ENCODE peak calls at places on chromosomes 7 and 10, in nine cellular contexts. A is T-helper 17 cell; T is caudate nucleus; V is stimulated activated CD4-positive, alpha-beta T cell treated with anti-CD3 and anti-CD28 coated beads, Interleukin-1b, Interleukin-23, amount 100 ng/mL, for 24 hours; G is AG04450; O is SK-N-SH; W is psoas muscle; K is KBM-7; Z is activated CD4-positive, alpha-beta memory T cell treated with anti-CD3 and anti-CD28 coated beads for 36 hours. N is an unnamed sample.

GRCh38 chr10:58115218-58116050 is 152.3 kb downstream of the IPMK start:
- DNase-seq in A (no peak), T (no peak), V (no peak), G (no peak), O (no peak), W (no peak), K (no peak), Z (no peak), N (no peak)

GRCh38 chr7:5229451-5230271 is 39.6 kb downstream of the WIPI2 start:
- DNase-seq in A (no peak), T (no peak), V (no peak), G (no peak), O (no peak), W (no peak), K (no peak), Z (no peak), N (no peak)

GRCh38 chr7:103009466-103010219 is 65.0 kb downstream of the FBXL13 start:
- DNase-seq in A (no peak), T (no peak), V (no peak), G (no peak), O (no peak), W (no peak), K (peak; percentile 52), Z (no peak), N (peak; percentile 25)

GRCh38 chr7:80660939-80661338 is 22.5 kb downstream of the CD36 start:
- DNase-seq in A (no peak), T (no peak), V (no peak), G (no peak), O (no peak), W (no peak), K (no peak), Z (no peak), N (no peak)

GRCh38 chr7:114627231-114627630 is 212.6 kb downstream of the FOXP2 start:
- DNase-seq in A (no peak), T (no peak), V (no peak), G (no peak), O (no peak), W (no peak), K (no peak), Z (no peak), N (no peak)

GRCh38 chr7:665251-665650 is 61.2 kb upstream of the DNAAF5 start:
- DNase-seq in A (no peak), T (no peak), V (no peak), G (peak; percentile 62), O (peak; percentile 55), W (no peak), K (no peak), Z (no peak), N (no peak)

GRCh38 chr10:130242483-130242882 is 106.3 kb downstream of the GLRX3 start:
- DNase-seq in A (no peak), T (no peak), V (no peak), G (no peak), O (no peak), W (no peak), K (no peak), Z (no peak), N (no peak)

GRCh38 chr10:541750-542371 is 147.6 kb downstream of the DIP2C start:
- DNase-seq in A (no peak), T (no peak), V (no peak), G (no peak), O (no peak), W (no peak), K (no peak), Z (no peak), N (no peak)

GRCh38 chr7:51138121-51139085 is 178.2 kb downstream of the COBL start:
- DNase-seq in A (no peak), T (no peak), V (no peak), G (no peak), O (no peak), W (no peak), K (no peak), Z (no peak), N (no peak)

GRCh38 chr7:125491137-125491536 is 561.5 kb upstream of the POT1 start:
- DNase-seq in A (no peak), T (no peak), V (no peak), G (no peak), O (no peak), W (no peak), K (no peak), Z (no peak), N (no peak)

GRCh38 chr7:5701085-5701914 is 80.2 kb downstream of the RNF216 start:
- DNase-seq in A (no peak), T (no peak), V (peak; percentile 42), G (no peak), O (no peak), W (no peak), K (no peak), Z (peak; percentile 84), N (no peak)

GRCh38 chr7:131529179-131529578 is 27.2 kb downstream of the PODXL start:
- DNase-seq in A (no peak), T (no peak), V (no peak), G (no peak), O (no peak), W (no peak), K (no peak), Z (no peak), N (no peak)

GRCh38 chr10:34494012-34494411 is 321.1 kb downstream of the PARD3 start:
- DNase-seq in A (no peak), T (no peak), V (no peak), G (no peak), O (no peak), W (no peak), K (no peak), Z (no peak), N (no peak)

GRCh38 chr7:82678716-82679115 is 235.1 kb upstream of the CACNA2D1 start:
- DNase-seq in A (no peak), T (no peak), V (no peak), G (no peak), O (no peak), W (no peak), K (peak; percentile 47), Z (no peak), N (no peak)

GRCh38 chr10:51654918-51655317 is 44.5 kb downstream of the CSTF2T start:
- DNase-seq in A (no peak), T (no peak), V (no peak), G (no peak), O (no peak), W (no peak), K (no peak), Z (no peak), N (no peak)

GRCh38 chr10:31037749-31038148 is 6.1 kb upstream of the ZNF438 start:
- DNase-seq in A (no peak), T (no peak), V (no peak), G (no peak), O (no peak), W (no peak), K (peak; percentile 40), Z (no peak), N (no peak)

GRCh38 chr7:70775570-70776156 is 356.3 kb upstream of the GALNT17 start:
- DNase-seq in A (no peak), T (no peak), V (no peak), G (no peak), O (no peak), W (no peak), K (no peak), Z (no peak), N (no peak)

GRCh38 chr10:124315599-124316270 is 103.0 kb downstream of the OAT start:
- DNase-seq in A (no peak), T (no peak), V (no peak), G (no peak), O (no peak), W (no peak), K (no peak), Z (no peak), N (no peak)

GRCh38 chr7:103640031-103640779 is 194.2 kb upstream of the SLC26A5 start:
- DNase-seq in A (no peak), T (no peak), V (no peak), G (peak; percentile 30), O (no peak), W (no peak), K (no peak), Z (no peak), N (no peak)

GRCh38 chr7:116216956-116217570 is 6.7 kb downstream of the TES start:
- DNase-seq in A (no peak), T (no peak), V (no peak), G (no peak), O (no peak), W (no peak), K (no peak), Z (no peak), N (no peak)

GRCh38 chr10:34290412-34291082 is 524.5 kb downstream of the PARD3 start:
- DNase-seq in A (no peak), T (no peak), V (no peak), G (peak; percentile 65), O (no peak), W (peak; percentile 23), K (no peak), Z (no peak), N (no peak)

GRCh38 chr7:101487753-101488152 is 125.1 kb downstream of the COL26A1 start:
- DNase-seq in A (no peak), T (no peak), V (no peak), G (no peak), O (no peak), W (no peak), K (no peak), Z (no peak), N (no peak)

GRCh38 chr7:71843677-71844076 is 568.5 kb downstream of the CALN1 start:
- DNase-seq in A (no peak), T (no peak), V (no peak), G (no peak), O (no peak), W (no peak), K (no peak), Z (no peak), N (no peak)

GRCh38 chr7:2760098-2760889 is 72.3 kb downstream of the AMZ1 start:
- DNase-seq in A (no peak), T (no peak), V (no peak), G (no peak), O (peak; percentile 85), W (peak; percentile 56), K (peak; percentile 62), Z (peak; percentile 36), N (peak; percentile 92)

GRCh38 chr10:113735913-113736312 is 15.6 kb upstream of the PLEKHS1 start:
- DNase-seq in A (no peak), T (no peak), V (no peak), G (no peak), O (no peak), W (no peak), K (no peak), Z (peak; percentile 15), N (no peak)

GRCh38 chr7:67760971-67761370 is 764.3 kb downstream of the TYW1 start:
- DNase-seq in A (no peak), T (no peak), V (no peak), G (no peak), O (no peak), W (no peak), K (no peak), Z (no peak), N (no peak)

GRCh38 chr7:362416-363096 is 72.6 kb downstream of the FOXL3 start:
- DNase-seq in A (no peak), T (no peak), V (no peak), G (no peak), O (no peak), W (peak; percentile 14), K (peak; percentile 60), Z (peak; percentile 63), N (no peak)